ENCODE peak calls at places on chromosomes 5 and 9, in eight cellular contexts. S is mammary epithelial cell, Y is colonic mucosa, X is astrocyte, P is GM23248, G is neural progenitor cell, R is SK-N-SH, J is IMR-90. L is an unnamed sample.

GRCh38 chr5:135377751-135378680 is 21.0 kb downstream of the MACROH2A1 start:
- DNase-seq in R (peak; percentile 52), S (peak; percentile 40), X (no peak), J (no peak), Y (no peak), P (no peak), G (no peak), L (no peak)

GRCh38 chr9:127507751-127508648 is 56.7 kb downstream of the LRSAM1 start:
- DNase-seq in R (no peak), X (no peak), P (no peak), G (no peak), Y (no peak), J (no peak), S (no peak), L (no peak)

GRCh38 chr9:125479846-125480615 is 218.4 kb downstream of the GAPVD1 start:
- DNase-seq in S (no peak), J (no peak), X (no peak), G (no peak), R (no peak), P (no peak), Y (no peak), L (no peak)

GRCh38 chr9:88775559-88775958 is 215.7 kb upstream of the S1PR3 start:
- DNase-seq in G (no peak), Y (no peak), R (no peak), P (no peak), X (peak; percentile 39), S (peak; percentile 69), J (peak; percentile 43), L (peak; percentile 64)

GRCh38 chr5:134758176-134758503 is 439 bp upstream of the DDX46 start:
- DNase-seq in P (no peak), R (no peak), Y (no peak), G (peak; percentile 8), X (no peak), J (no peak), S (no peak), L (no peak)

GRCh38 chr5:92580814-92581213 is 1000.2 kb downstream of the NR2F1-AS1 start:
- DNase-seq in S (peak; percentile 9), P (peak; percentile 22), X (no peak), Y (no peak), J (peak; percentile 3), G (no peak), R (no peak), L (no peak)

GRCh38 chr9:37732086-37732744 is 21.4 kb upstream of the TRMT10B start:
- DNase-seq in S (no peak), Y (no peak), G (no peak), X (no peak), R (peak; percentile 84), J (no peak), P (no peak), L (no peak)

GRCh38 chr9:107488400-107489143 is 997 bp downstream of the KLF4 start:
- DNase-seq in S (peak; percentile 70), J (peak; percentile 49), X (peak; percentile 16), P (peak; percentile 91), R (peak; percentile 43), Y (peak; percentile 81), G (peak; percentile 64), L (peak; percentile 42)

GRCh38 chr5:96957125-96958041 is 21.5 kb downstream of the LNPEP start:
- DNase-seq in X (no peak), R (no peak), G (no peak), P (no peak), S (no peak), Y (no peak), J (no peak), L (no peak)

GRCh38 chr5:143874312-143874711 is 62.4 kb downstream of the HMHB1 start:
- DNase-seq in X (peak; percentile 55), J (peak; percentile 16), G (no peak), Y (no peak), R (no peak), S (no peak), P (peak; percentile 9), L (no peak)

GRCh38 chr5:1331861-1332405 is 13.0 kb downstream of the CLPTM1L start:
- DNase-seq in R (no peak), J (no peak), P (no peak), G (no peak), S (no peak), Y (no peak), X (no peak), L (no peak)

GRCh38 chr9:88820055-88820454 is 171.2 kb upstream of the S1PR3 start:
- DNase-seq in P (no peak), S (peak; percentile 33), R (no peak), X (peak; percentile 35), Y (no peak), G (no peak), J (no peak), L (no peak)

GRCh38 chr5:173483160-173483559 is 133.3 kb downstream of the BOD1 start:
- DNase-seq in S (no peak), G (no peak), R (no peak), P (no peak), J (no peak), X (no peak), Y (no peak), L (no peak)

GRCh38 chr9:127788337-127789011 is 2.6 kb downstream of the CDK9 start:
- DNase-seq in X (no peak), R (no peak), G (no peak), J (no peak), P (no peak), Y (no peak), S (peak; percentile 46), L (no peak)

GRCh38 chr9:116855881-116856662 is 169.0 kb downstream of the TRIM32 start:
- DNase-seq in R (no peak), J (no peak), Y (no peak), S (peak; percentile 98), G (no peak), X (peak; percentile 5), P (peak; percentile 44), L (no peak)

GRCh38 chr5:10596886-10597451 is 33.1 kb downstream of the ANKRD33B start:
- DNase-seq in P (no peak), R (no peak), S (no peak), X (no peak), J (no peak), Y (no peak), G (no peak), L (no peak)
- H3K4me1 ChIP-seq in P (peaks cover 45% of the 10 kb centered on the region), R (peaks cover 17% of the 10 kb centered on the region), S (peaks cover 47% of the 10 kb centered on the region), X (peaks cover 45% of the 10 kb centered on the region), J (peaks cover 23% of the 10 kb centered on the region), Y (no peaks in the 10 kb centered on the region), G (peaks cover 7% of the 10 kb centered on the region), L (peaks cover 27% of the 10 kb centered on the region)

DNA sequence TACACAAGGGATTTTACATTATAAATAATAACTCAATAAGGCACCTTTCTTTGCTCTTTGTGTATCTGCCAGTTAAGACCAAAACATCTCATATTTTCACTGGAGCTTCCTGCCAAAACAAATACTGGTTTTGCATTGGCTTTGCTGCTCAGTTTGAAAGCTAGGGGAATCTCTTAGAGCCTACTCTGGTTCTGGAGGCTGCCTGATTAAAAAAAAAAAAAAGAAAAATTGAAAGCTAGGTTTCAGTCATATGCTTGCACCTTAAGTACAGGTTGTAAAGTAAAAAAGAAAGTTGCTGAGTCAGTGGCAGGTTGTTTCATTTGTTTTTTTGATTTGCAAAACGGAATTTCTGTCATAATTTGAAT is 2.3 kb downstream of the DENND4C start:
- DNase-seq in P (peak; percentile 57), S (peak; percentile 15), Y (no peak), J (peak; percentile 56), R (peak; percentile 21), X (peak; percentile 57), G (no peak), L (peak; percentile 55)
- H3K9ac ChIP-seq in P (peak overlapping the region; percentile 95), S (peak overlapping the region; percentile 84), Y (no peak overlapping the region), J (peak overlapping the region; percentile 6), R (peak overlapping the region; percentile 88), X (peak overlapping the region; percentile 1), G (no peak overlapping the region), L (no peak overlapping the region)

GRCh38 chr9:78303377-78304062 is 6.6 kb downstream of the PSAT1 start:
- DNase-seq in G (no peak), X (no peak), S (no peak), Y (no peak), P (no peak), R (no peak), J (no peak), L (no peak)

GRCh38 chr9:78306222-78307076 is 9.5 kb downstream of the PSAT1 start:
- DNase-seq in R (no peak), S (no peak), G (no peak), Y (no peak), P (no peak), J (no peak), X (no peak), L (no peak)

GRCh38 chr9:78301466-78301865 is 4.5 kb downstream of the PSAT1 start:
- DNase-seq in R (no peak), G (no peak), P (no peak), S (no peak), J (peak; percentile 20), X (no peak), Y (no peak), L (no peak)

GRCh38 chr9:78307360-78307759 is 10.4 kb downstream of the PSAT1 start:
- DNase-seq in J (no peak), R (peak; percentile 49), S (no peak), P (no peak), X (no peak), Y (no peak), G (no peak), L (no peak)

DNA sequence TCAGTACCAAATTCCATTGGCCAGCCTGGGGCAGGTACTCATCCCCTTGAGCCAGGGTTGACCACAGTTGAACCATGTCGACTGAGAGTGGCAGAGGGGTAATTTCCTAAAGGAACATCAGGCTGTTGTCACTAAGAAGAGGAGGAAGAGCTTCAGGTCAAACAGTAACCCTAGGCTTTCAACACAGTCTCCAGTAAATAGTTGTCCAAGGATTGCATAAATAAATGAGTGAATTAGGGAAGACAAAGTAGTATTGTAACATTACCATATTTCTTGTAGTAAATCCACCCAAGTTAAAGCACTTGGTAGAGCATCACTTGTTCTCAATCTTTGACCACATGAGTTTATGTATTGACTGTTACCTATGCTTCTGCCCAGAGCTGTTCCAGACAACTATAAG is 7.4 kb downstream of the PSAT1 start:
- DNase-seq in R (no peak), Y (no peak), G (no peak), S (no peak), J (no peak), P (no peak), X (no peak), L (no peak)
- H3K4me1 ChIP-seq in R (peaks cover 28% of the 10 kb centered on the region), Y (no peaks in the 10 kb centered on the region), G (no peaks in the 10 kb centered on the region), S (no peaks in the 10 kb centered on the region), J (peaks cover 2% of the 10 kb centered on the region), P (peaks cover 5% of the 10 kb centered on the region), X (no peaks in the 10 kb centered on the region), L (no peaks in the 10 kb centered on the region)

DNA sequence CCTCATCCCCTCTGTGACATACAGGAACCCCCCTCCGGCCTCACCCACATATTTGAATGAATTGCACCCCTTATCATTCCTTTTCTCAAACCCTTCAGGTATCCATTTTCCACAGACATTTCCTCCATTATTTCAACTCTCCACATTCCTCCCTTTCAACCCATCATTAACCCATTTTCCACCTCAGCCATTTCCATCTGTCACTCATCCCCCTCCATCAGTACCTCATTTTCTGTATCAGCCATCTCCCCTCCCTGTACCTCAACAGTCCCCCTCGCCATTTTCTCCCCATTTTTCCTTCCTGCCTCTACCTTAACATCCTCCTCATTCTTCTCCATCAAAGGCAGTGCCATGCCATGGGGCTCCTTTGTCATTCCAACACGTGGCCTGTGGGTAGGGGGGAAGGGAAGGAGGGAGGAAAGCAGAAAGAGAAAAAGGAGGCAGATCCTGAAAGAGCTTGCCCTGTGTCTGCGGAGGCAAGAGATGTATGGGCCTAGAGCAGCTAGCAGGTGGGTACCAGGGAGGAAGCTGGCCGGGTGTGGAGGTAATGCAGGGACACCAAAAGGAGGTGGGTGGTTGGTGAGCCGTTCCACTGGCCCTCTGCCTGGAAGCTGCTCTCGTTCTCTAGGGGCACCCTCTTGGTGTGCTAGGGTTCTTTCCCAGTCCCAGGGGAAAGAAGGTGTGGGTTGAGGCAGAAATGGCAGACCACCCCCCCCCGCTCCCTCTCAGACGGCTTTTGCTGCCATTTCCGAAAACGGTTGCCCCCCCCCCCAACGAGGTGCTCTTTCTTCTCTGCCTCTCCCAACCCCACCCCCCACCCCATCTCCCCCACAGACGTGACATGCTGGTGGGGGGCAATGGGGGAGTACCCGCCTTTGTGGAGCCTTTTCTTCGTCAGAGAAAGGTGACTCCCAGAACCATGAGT is 1.6 kb downstream of the DNAJB5 start:
- DNase-seq in J (no peak), P (peak; percentile 46), Y (no peak), X (no peak), S (no peak), R (no peak), G (peak; percentile 17), L (no peak)
- H3K9ac ChIP-seq in J (no peak overlapping the region), P (peak overlapping the region; percentile 94), Y (peak overlapping the region; percentile 95), X (peak overlapping the region; percentile 94), S (no peak overlapping the region), R (no peak overlapping the region), G (no peak overlapping the region), L (no peak overlapping the region)